ENCODE peak calls at places on chromosomes 7 and 10, in ten cellular contexts. I is GM03348, V is heart right ventricle, R is neural crest cell, N is kidney, T is ureter, D is non-pigmented ciliary epithelial cell, B is left cardiac atrium, P is mesothelial cell of epicardium, Y is caudate nucleus. H is an unnamed sample.

GRCh38 chr7:92925876-92926696 is 89.7 kb upstream of the CDK6 start:
- DNase-seq in I (no peak), V (no peak), R (peak), N (peak), T (no peak), D (no peak), B (no peak), P (no peak), Y (no peak), H (no peak)

GRCh38 chr10:48400850-48401220 is 94.4 kb downstream of the MAPK8 start:
- DNase-seq in I (no peak), V (no peak), R (no peak), N (no peak), T (no peak), D (no peak), B (no peak), P (no peak), Y (no peak), H (no peak)

GRCh38 chr10:33616921-33617320 is 282.5 kb upstream of the NRP1 start:
- DNase-seq in I (no peak), V (no peak), R (no peak), N (no peak), T (no peak), D (peak), B (no peak), P (no peak), Y (no peak), H (no peak)

GRCh38 chr7:106082087-106082854 is 29.8 kb downstream of the SYPL1 start:
- DNase-seq in I (no peak), V (no peak), R (no peak), N (no peak), T (no peak), D (no peak), B (no peak), P (no peak), Y (no peak), H (no peak)

GRCh38 chr10:116787893-116788665 is 45.7 kb upstream of the HSPA12A start:
- DNase-seq in I (peak), V (peak), R (peak), N (peak), T (peak), D (no peak), B (peak), P (peak), Y (peak), H (peak)

GRCh38 chr10:112374724-112375541 is 1.0 kb downstream of the ACSL5 start:
- DNase-seq in I (no peak), V (no peak), R (no peak), N (no peak), T (no peak), D (no peak), B (no peak), P (no peak), Y (no peak), H (no peak)

GRCh38 chr10:83685458-83685857 is 453.9 kb upstream of the GHITM start:
- DNase-seq in I (no peak), V (no peak), R (no peak), N (no peak), T (no peak), D (no peak), B (no peak), P (no peak), Y (no peak), H (no peak)

GRCh38 chr7:112869111-112869774 is 79.0 kb upstream of the TMEM168 start:
- DNase-seq in I (no peak), V (no peak), R (peak), N (no peak), T (no peak), D (no peak), B (no peak), P (no peak), Y (peak), H (no peak)